ENCODE peak calls at places on chromosome 1, in eight cellular contexts. U is GM18507; K is spleen; P is activated CD4-positive, CD25-positive, alpha-beta regulatory T cell treated with anti-CD3 and anti-CD28 coated beads, Interleukin-2, amount 50 U/mL, for 72 hours; G is kidney glomerular epithelial cell; C is anterior cingulate cortex; H is OCI-LY7; L is T-helper 1 cell. O is an unnamed sample.

GRCh38 chr1:45306319-45306718 is 20.4 kb upstream of the HPDL start:
- DNase-seq in U (no peak), K (no peak), P (no peak), G (no peak), C (no peak), H (peak; percentile 70), L (peak; percentile 62), O (no peak)

GRCh38 chr1:156797212-156797871 is 19.3 kb downstream of the SH2D2A start:
- DNase-seq in U (no peak), K (no peak), P (peak; percentile 42), G (peak; percentile 44), C (peak; percentile 9), H (peak; percentile 61), L (peak; percentile 68), O (peak; percentile 75)

GRCh38 chr1:167829868-167830267 is 84.1 kb downstream of the ADCY10 start:
- DNase-seq in U (no peak), K (no peak), P (no peak), G (no peak), C (no peak), H (no peak), L (no peak), O (no peak)

GRCh38 chr1:185162491-185162890 is 5.5 kb downstream of the SWT1 start:
- DNase-seq in U (no peak), K (no peak), P (no peak), G (no peak), C (no peak), H (no peak), L (no peak), O (no peak)

GRCh38 chr1:110203021-110203661 is 7.0 kb upstream of the KCNC4 start:
- DNase-seq in U (peak; percentile 36), K (no peak), P (peak; percentile 56), G (peak; percentile 87), C (no peak), H (peak; percentile 75), L (peak; percentile 75), O (peak; percentile 83)

GRCh38 chr1:23470282-23471070 is 13.5 kb downstream of the ASAP3 start:
- DNase-seq in U (no peak), K (no peak), P (no peak), G (peak; percentile 13), C (no peak), H (no peak), L (no peak), O (no peak)

GRCh38 chr1:97640677-97641076 is 280.2 kb downstream of the DPYD start:
- DNase-seq in U (no peak), K (no peak), P (no peak), G (no peak), C (no peak), H (no peak), L (no peak), O (no peak)

GRCh38 chr1:37151789-37152188 is 117.5 kb upstream of the GRIK3 start:
- DNase-seq in U (no peak), K (no peak), P (no peak), G (no peak), C (no peak), H (no peak), L (no peak), O (no peak)

GRCh38 chr1:21861602-21862429 is 49.8 kb downstream of the LDLRAD2 start:
- DNase-seq in U (no peak), K (no peak), P (no peak), G (peak; percentile 19), C (no peak), H (no peak), L (no peak), O (no peak)

GRCh38 chr1:78145105-78145580 is 99.4 kb downstream of the GIPC2 start:
- DNase-seq in U (no peak), K (no peak), P (no peak), G (peak; percentile 71), C (peak; percentile 1), H (peak; percentile 48), L (peak; percentile 29), O (no peak)

GRCh38 chr1:6584126-6585080 is 4.6 kb downstream of the ZBTB48 start:
- DNase-seq in U (no peak), K (no peak), P (no peak), G (no peak), C (no peak), H (no peak), L (no peak), O (no peak)

GRCh38 chr1:147625274-147625986 is 44.9 kb downstream of the ACP6 start:
- DNase-seq in U (no peak), K (no peak), P (no peak), G (no peak), C (no peak), H (no peak), L (no peak), O (no peak)

GRCh38 chr1:85321237-85321964 is 45.0 kb upstream of the BCL10 start:
- DNase-seq in U (no peak), K (no peak), P (no peak), G (peak; percentile 16), C (no peak), H (no peak), L (peak; percentile 44), O (no peak)

GRCh38 chr1:109309347-109309746 is 2.5 kb upstream of the MYBPHL start:
- DNase-seq in U (no peak), K (no peak), P (no peak), G (no peak), C (no peak), H (no peak), L (no peak), O (no peak)

GRCh38 chr1:227899141-227899819 is 48.5 kb downstream of the WNT9A start:
- DNase-seq in U (no peak), K (peak; percentile 72), P (peak; percentile 25), G (no peak), C (no peak), H (no peak), L (no peak), O (no peak)